ENCODE peak calls at places on chromosome 1, in nine cellular contexts. G is adrenal gland; B is SHP77; Y is NCI-H1092; L is amniotic stem cell; F is AG04450; A is upper lobe of left lung; H is GM13977; Q is stimulated activated CD4-positive, alpha-beta T cell treated with anti-CD3 and anti-CD28 coated beads, Interleukin-12 subunit alpha, Interleukin-12 subunit beta, amount 100 ng/mL, for 4 hours. P is an unnamed sample.

GRCh38 chr1:71232786-71233185 is 152.0 kb upstream of the ZRANB2 start:
- DNase-seq in Y (no peak), Q (no peak), H (no peak), F (no peak), A (no peak), L (no peak), B (no peak), G (no peak), P (no peak)

GRCh38 chr1:206839857-206840256 is 25.6 kb upstream of the IL20 start:
- DNase-seq in Q (no peak), G (no peak), Y (no peak), B (no peak), A (no peak), L (no peak), F (peak), H (no peak), P (no peak)

GRCh38 chr1:25649505-25650218 is 33.1 kb downstream of the MAN1C1 start:
- DNase-seq in A (no peak), F (no peak), H (no peak), L (no peak), Q (no peak), Y (no peak), B (no peak), G (no peak), P (no peak)

GRCh38 chr1:90417139-90417538 is 300.0 kb downstream of the BARHL2 start:
- DNase-seq in H (no peak), Y (no peak), G (no peak), Q (no peak), L (no peak), A (no peak), F (no peak), B (no peak), P (no peak)

GRCh38 chr1:161954050-161954449 is 69.6 kb downstream of the OLFML2B start:
- DNase-seq in F (no peak), B (no peak), H (no peak), L (no peak), Q (no peak), G (no peak), Y (no peak), A (no peak), P (no peak)

GRCh38 chr1:121569407-121569806 is 384.6 kb downstream of the SRGAP2C start:
- DNase-seq in G (no peak), B (no peak), Q (no peak), H (no peak), F (no peak), L (no peak), Y (no peak), A (no peak), P (no peak)

GRCh38 chr1:17470021-17470799 is 30.7 kb upstream of the RCC2 start:
- DNase-seq in Q (no peak), Y (no peak), B (no peak), L (no peak), A (no peak), F (no peak), H (no peak), G (no peak), P (no peak)

GRCh38 chr1:185144233-185144632 is 12.5 kb downstream of the TRMT1L start:
- DNase-seq in G (no peak), B (no peak), Q (no peak), L (no peak), H (no peak), A (no peak), F (peak), Y (no peak), P (no peak)

GRCh38 chr1:19597463-19598309 is 46.4 kb upstream of the NBL1 start:
- DNase-seq in Q (no peak), B (no peak), Y (no peak), L (no peak), A (no peak), G (peak), F (no peak), H (peak), P (no peak)

GRCh38 chr1:92755541-92756351 is 29.2 kb downstream of the EVI5 start:
- DNase-seq in F (no peak), A (peak), G (no peak), Y (no peak), H (no peak), L (no peak), B (no peak), Q (no peak), P (no peak)

GRCh38 chr1:221886311-221887090 is 144.6 kb upstream of the DUSP10 start:
- DNase-seq in Q (no peak), A (no peak), B (no peak), L (no peak), Y (no peak), H (no peak), F (no peak), G (no peak), P (no peak)